ENCODE peak calls at places on chromosome 7, in six cellular contexts. Q is stomach, O is IMR-90, K is suprapubic skin, W is HCT116, B is ovary. X is an unnamed sample.

GRCh38 chr7:70574970-70575799 is 556.8 kb upstream of the GALNT17 start:
- DNase-seq in Q (no peak), B (no peak), K (no peak), W (no peak), O (no peak), X (no peak)

GRCh38 chr7:105364748-105365147 is 24.0 kb downstream of the SRPK2 start:
- DNase-seq in Q (no peak), B (no peak), K (no peak), W (no peak), O (no peak), X (no peak)

GRCh38 chr7:105675873-105676484 is 94.7 kb upstream of the EFCAB10 start:
- DNase-seq in O (no peak), K (no peak), B (no peak), Q (peak; percentile 46), W (no peak), X (no peak)

GRCh38 chr7:6258440-6259182 is 13.8 kb downstream of the CYTH3 start:
- DNase-seq in O (peak; percentile 79), K (no peak), B (no peak), Q (no peak), W (no peak), X (no peak)

GRCh38 chr7:33862946-33863814 is 42.2 kb upstream of the BMPER start:
- DNase-seq in O (no peak), Q (no peak), B (no peak), W (no peak), K (no peak), X (no peak)

GRCh38 chr7:19944363-19945120 is 171.1 kb upstream of the TMEM196 start:
- DNase-seq in Q (no peak), B (no peak), K (no peak), W (peak; percentile 60), O (no peak), X (no peak)

GRCh38 chr7:72781161-72781560 is 46.8 kb downstream of the TYW1B start:
- DNase-seq in Q (no peak), K (no peak), W (no peak), O (no peak), B (no peak), X (no peak)

GRCh38 chr7:82166666-82167065 is 276.9 kb downstream of the CACNA2D1 start:
- DNase-seq in W (no peak), K (no peak), Q (no peak), B (no peak), O (no peak), X (no peak)

GRCh38 chr7:101728888-101729883 is 88.2 kb upstream of the CUX1 start:
- DNase-seq in K (no peak), O (peak; percentile 97), B (no peak), W (peak; percentile 93), Q (peak; percentile 84), X (no peak)

GRCh38 chr7:51187941-51188340 is 128.7 kb downstream of the COBL start:
- DNase-seq in O (no peak), B (peak; percentile 64), W (no peak), K (no peak), Q (no peak), X (no peak)

GRCh38 chr7:46279290-46279689 is 358.2 kb upstream of the IGFBP3 start:
- DNase-seq in B (no peak), K (no peak), O (no peak), Q (no peak), W (no peak), X (no peak)

GRCh38 chr7:66781408-66782090 is 41.0 kb downstream of the RABGEF1 start:
- DNase-seq in K (no peak), B (no peak), Q (no peak), W (no peak), O (no peak), X (no peak)

DNA sequence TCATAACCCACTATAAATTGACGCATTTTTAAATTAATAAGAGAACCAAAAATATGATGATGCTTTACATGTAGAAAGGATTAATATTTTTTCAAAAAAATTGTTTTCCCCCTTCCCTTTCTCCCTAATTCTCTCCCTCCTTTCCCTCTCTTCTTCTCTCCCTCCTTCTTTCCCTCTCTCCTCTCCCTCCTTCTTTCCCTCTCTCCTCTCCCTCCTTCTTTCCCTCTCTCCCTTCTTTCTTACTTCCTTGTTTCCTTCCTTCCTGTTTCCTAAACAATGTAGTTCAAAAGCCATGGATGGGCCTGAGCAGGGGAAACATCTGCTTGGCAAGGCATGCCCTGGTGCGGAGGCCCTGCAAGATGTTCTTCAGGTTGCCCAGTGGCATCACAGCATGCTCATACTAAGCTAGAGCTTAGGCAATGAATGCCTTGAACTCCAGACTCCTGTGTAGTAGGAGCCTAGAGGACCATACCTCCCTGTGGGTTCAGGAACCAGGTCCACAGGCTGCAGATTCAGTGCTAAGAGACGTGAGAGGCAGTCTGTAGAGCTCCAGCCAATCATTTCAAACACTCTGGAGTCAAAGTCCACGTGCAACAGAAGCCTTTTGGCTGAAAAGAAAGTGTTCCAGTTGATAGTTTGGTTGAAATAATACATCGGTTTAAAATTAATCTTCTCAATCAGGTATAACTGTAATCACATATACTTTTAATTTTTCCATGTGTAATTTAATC is 20.1 kb upstream of the MRPS17 start:
- DNase-seq in O (no peak), B (no peak), W (no peak), Q (no peak), K (no peak), X (no peak)
- TF ChIP-seq CTCF in O (no peak), B (no peak), W (no peak), Q (no peak), K (no peak), X (no peak)

GRCh38 chr7:100670074-100670473 is 3.5 kb upstream of the GNB2 start:
- DNase-seq in K (no peak), B (no peak), W (no peak), O (no peak), Q (no peak), X (no peak)

GRCh38 chr7:100673302-100673941 is at the start of gene GNB2:
- DNase-seq in W (peak; percentile 97), Q (peak; percentile 99), B (peak; percentile 100), O (peak; percentile 99), K (peak; percentile 99), X (peak; percentile 92)

GRCh38 chr7:100674441-100675407 is 1.2 kb downstream of the GNB2 start:
- DNase-seq in W (no peak), Q (no peak), K (no peak), O (no peak), B (peak; percentile 65), X (no peak)

GRCh38 chr7:100673942-100674431 is 447 bp downstream of the GNB2 start:
- DNase-seq in W (no peak), O (no peak), Q (no peak), B (peak; percentile 77), K (no peak), X (no peak)

DNA sequence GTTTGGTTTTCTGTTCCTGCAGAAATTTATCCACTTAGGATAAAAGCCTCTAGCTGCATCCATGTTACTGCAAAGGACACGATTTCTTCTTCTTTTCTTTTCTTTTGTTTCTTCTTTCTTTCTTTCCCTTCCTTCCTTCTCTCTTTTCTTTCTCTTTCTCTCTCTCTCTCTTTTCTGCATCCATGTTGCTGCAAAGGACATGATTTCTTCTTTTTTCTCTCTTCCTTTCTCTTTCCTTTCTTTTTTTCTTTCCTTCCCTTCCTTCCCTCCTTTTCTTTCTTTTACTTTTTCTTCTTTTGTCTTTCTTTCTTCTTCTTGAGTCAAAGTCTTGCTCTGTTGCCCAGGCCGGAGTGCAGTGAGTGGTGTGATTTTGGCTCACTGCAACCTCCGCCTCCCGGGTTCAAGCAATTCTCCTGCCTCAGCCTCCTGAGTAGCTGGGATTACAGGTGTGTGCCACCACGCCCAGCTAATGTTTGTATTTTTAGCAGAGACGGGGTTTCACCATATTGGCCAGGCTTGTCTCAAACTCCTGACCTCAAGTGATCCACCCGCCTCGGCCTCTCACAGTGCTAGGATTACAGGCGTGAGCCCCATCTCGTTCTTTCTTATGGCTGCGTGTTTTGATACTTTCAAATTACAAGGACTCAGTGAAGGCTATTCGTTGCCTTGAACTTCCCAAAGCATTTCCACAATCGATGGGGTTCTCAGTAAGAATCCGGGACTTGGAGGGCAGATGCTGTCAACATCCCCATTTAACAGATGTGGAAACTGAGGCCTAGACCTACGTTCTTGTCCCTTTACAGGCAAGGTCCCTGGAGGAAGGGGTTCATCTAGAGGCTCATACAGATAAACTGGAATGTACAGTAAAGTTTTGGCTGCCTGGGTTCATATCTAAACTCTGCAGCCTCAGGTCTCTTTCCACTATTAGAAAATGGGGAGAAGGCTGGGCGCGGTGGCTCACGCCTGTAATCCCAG is 1.9 kb upstream of the GNB2 start:
- DNase-seq in W (no peak), K (no peak), Q (no peak), O (no peak), B (no peak), X (no peak)
- H3K4me1 ChIP-seq in W (peaks cover 11% of the 10 kb centered on the region), K (peaks cover 21% of the 10 kb centered on the region), Q (peaks cover 4% of the 10 kb centered on the region), O (peaks cover 4% of the 10 kb centered on the region), B (peaks cover 1% of the 10 kb centered on the region), X (peaks cover 23% of the 10 kb centered on the region)

GRCh38 chr7:106793015-106793651 is 71.9 kb upstream of the PIK3CG start:
- DNase-seq in B (no peak), W (peak; percentile 38), K (no peak), Q (no peak), O (peak; percentile 33), X (no peak)

GRCh38 chr7:106794276-106795136 is 70.6 kb upstream of the PIK3CG start:
- DNase-seq in W (no peak), K (no peak), O (no peak), Q (no peak), B (no peak), X (no peak)

GRCh38 chr7:106797937-106798336 is 67.1 kb upstream of the PIK3CG start:
- DNase-seq in Q (no peak), B (no peak), W (no peak), O (no peak), K (no peak), X (no peak)

GRCh38 chr7:106795877-106796231 is 69.2 kb upstream of the PIK3CG start:
- DNase-seq in O (no peak), W (no peak), B (no peak), K (no peak), Q (no peak), X (no peak)

DNA sequence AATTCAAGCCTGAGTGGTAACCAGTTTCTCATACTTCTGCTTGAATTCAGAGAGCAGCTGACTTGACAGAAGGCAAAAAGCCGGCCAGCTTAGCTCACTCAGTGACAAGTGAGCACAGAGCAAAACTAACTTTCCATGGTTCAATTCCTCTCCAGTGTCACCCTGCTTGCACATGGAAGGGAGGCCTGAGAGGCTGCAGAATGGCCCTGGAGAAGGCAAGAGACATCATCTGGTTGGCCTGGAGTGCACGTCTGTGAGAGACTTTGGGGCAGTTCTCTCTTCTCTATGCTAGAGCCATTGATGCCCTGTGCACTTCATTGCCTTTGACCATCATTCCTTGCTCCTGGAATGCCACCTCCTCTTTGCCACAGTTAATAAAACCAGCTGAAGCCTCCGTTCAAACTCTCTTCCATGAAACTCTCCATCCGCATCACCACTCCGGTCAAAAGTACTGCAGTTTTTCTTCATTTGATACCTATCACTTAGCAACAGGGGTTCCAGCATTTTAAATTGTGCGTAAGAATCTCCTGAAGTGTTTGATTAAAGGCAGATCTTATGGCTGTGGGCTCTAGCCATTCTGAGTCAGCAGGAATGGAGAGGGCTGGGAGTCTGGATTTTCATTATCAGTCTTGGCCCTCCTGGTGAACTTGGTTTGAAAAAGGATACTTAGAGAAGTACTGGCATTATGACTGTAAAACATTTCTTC is 69.8 kb upstream of the PIK3CG start:
- DNase-seq in K (no peak), Q (no peak), O (no peak), B (no peak), W (no peak), X (no peak)
- TF ChIP-seq POLR2A in K (no peak), Q (no peak), O (no peak), B (no peak), W (no peak), X (no peak)

GRCh38 chr7:100190059-100190711 is 12.5 kb downstream of the STAG3 start:
- DNase-seq in W (peak; percentile 42), K (no peak), Q (no peak), O (peak; percentile 62), B (no peak), X (no peak)
- TF ChIP-seq CTCF in W (peak; percentile 64), K (no peak), Q (no peak), O (peak; percentile 57), B (no peak), X (no peak)

GRCh38 chr7:99108615-99109014 is 35.3 kb downstream of the SMURF1 start:
- DNase-seq in W (no peak), B (no peak), Q (no peak), O (peak; percentile 73), K (no peak), X (no peak)
- H3K4me1 ChIP-seq in W (peaks cover 61% of the 10 kb centered on the region), B (peaks cover 19% of the 10 kb centered on the region), Q (peaks cover 60% of the 10 kb centered on the region), O (peaks cover 38% of the 10 kb centered on the region), K (peaks cover 65% of the 10 kb centered on the region), X (peaks cover 99% of the 10 kb centered on the region)